ENCODE peak calls at places on chromosomes 5 and 9, in five cellular contexts. C, T, U, F and L are unnamed samples.

GRCh38 chr5:14700478-14701436 is 36.2 kb downstream of the OTULIN start:
- DNase-seq in C (no peak), F (no peak), U (no peak), T (no peak), L (no peak)

GRCh38 chr5:100182402-100182801 is 352.8 kb upstream of the FAM174A start:
- DNase-seq in U (no peak), T (no peak), C (no peak), F (no peak), L (no peak)

GRCh38 chr9:137229903-137230719 is 590 bp upstream of the SLC34A3 start:
- DNase-seq in F (no peak), U (no peak), T (no peak), C (no peak), L (no peak)

GRCh38 chr9:16196206-16196605 is 643.4 kb downstream of the CCDC171 start:
- DNase-seq in C (no peak), T (no peak), U (no peak), F (no peak), L (no peak)

GRCh38 chr5:80318212-80318611 is 1.6 kb upstream of the SPZ1 start:
- DNase-seq in T (peak), C (peak), F (no peak), U (no peak), L (no peak)

GRCh38 chr9:971901-972511 is 4.4 kb upstream of the DMRT3 start:
- DNase-seq in T (no peak), F (no peak), U (no peak), C (no peak), L (no peak)

GRCh38 chr5:177310757-177311173 is 933 bp downstream of the MXD3 start:
- DNase-seq in U (no peak), C (no peak), T (no peak), F (no peak), L (no peak)

GRCh38 chr9:129587487-129588262 is 33.2 kb downstream of the C9orf50 start:
- DNase-seq in U (no peak), T (no peak), C (no peak), F (no peak), L (no peak)

GRCh38 chr5:1542755-1543154 is 19.0 kb upstream of the LPCAT1 start:
- DNase-seq in F (peak), C (no peak), T (no peak), U (no peak), L (no peak)

GRCh38 chr5:149489605-149490037 is 61.6 kb downstream of the CSNK1A1 start:
- DNase-seq in F (no peak), C (peak), U (no peak), T (no peak), L (no peak)

GRCh38 chr5:1552469-1553255 is 28.9 kb upstream of the LPCAT1 start:
- DNase-seq in U (no peak), F (no peak), C (no peak), T (no peak), L (peak)

GRCh38 chr5:138606378-138606777 is 31.2 kb upstream of the HSPA9 start:
- DNase-seq in U (no peak), T (no peak), F (no peak), C (no peak), L (no peak)

GRCh38 chr5:96483878-96484277 is 50.8 kb upstream of the PCSK1 start:
- DNase-seq in F (no peak), C (no peak), T (peak), U (peak), L (peak)

GRCh38 chr9:96186601-96187011 is 115.4 kb downstream of the HSD17B3 start:
- DNase-seq in U (peak), T (no peak), F (no peak), C (no peak), L (no peak)

GRCh38 chr9:4424891-4425290 is 65.4 kb upstream of the SLC1A1 start:
- DNase-seq in T (no peak), F (no peak), C (no peak), U (no peak), L (no peak)

GRCh38 chr9:126295936-126296600 is 30.6 kb upstream of the MVB12B start:
- DNase-seq in U (no peak), T (no peak), C (no peak), F (no peak), L (no peak)

GRCh38 chr9:105082843-105083242 is 154.9 kb upstream of the ABCA1 start:
- DNase-seq in U (no peak), F (no peak), C (no peak), T (no peak), L (no peak)

GRCh38 chr5:1016036-1016435 is 7.4 kb downstream of the NKD2 start:
- DNase-seq in T (no peak), F (no peak), C (no peak), U (no peak), L (no peak)

GRCh38 chr5:157575096-157575872 is at the start of gene ADAM19:
- DNase-seq in U (peak), C (peak), T (no peak), F (no peak), L (no peak)

GRCh38 chr5:58455495-58455894 is 4.4 kb downstream of the PLK2 start:
- DNase-seq in T (no peak), C (no peak), F (no peak), U (no peak), L (no peak)

GRCh38 chr9:135926402-135927194 is 19.3 kb upstream of the CAMSAP1 start:
- DNase-seq in C (no peak), T (peak), U (no peak), F (peak), L (peak)
- TF ChIP-seq CTCF in C (no peak), T (no peak), U (no peak), F (peak), L (no peak)

GRCh38 chr5:178419196-178419595 is 171.0 kb downstream of the COL23A1 start:
- DNase-seq in T (no peak), U (no peak), F (no peak), C (no peak), L (no peak)
- TF ChIP-seq CTCF in T (no peak), U (no peak), F (no peak), C (no peak), L (no peak)

GRCh38 chr9:108854094-108854493 is 1.7 kb downstream of the ACTL7B start:
- DNase-seq in C (no peak), U (no peak), T (no peak), F (no peak), L (no peak)

GRCh38 chr9:108854641-108855528 is 901 bp downstream of the ACTL7B start:
- DNase-seq in F (no peak), T (no peak), C (no peak), U (no peak), L (no peak)

GRCh38 chr9:108851138-108851537 is 4.6 kb downstream of the ACTL7B start:
- DNase-seq in C (no peak), U (no peak), T (no peak), F (no peak), L (no peak)

GRCh38 chr9:108852089-108852488 is 3.7 kb downstream of the ACTL7B start:
- DNase-seq in F (no peak), U (no peak), C (no peak), T (no peak), L (no peak)

DNA sequence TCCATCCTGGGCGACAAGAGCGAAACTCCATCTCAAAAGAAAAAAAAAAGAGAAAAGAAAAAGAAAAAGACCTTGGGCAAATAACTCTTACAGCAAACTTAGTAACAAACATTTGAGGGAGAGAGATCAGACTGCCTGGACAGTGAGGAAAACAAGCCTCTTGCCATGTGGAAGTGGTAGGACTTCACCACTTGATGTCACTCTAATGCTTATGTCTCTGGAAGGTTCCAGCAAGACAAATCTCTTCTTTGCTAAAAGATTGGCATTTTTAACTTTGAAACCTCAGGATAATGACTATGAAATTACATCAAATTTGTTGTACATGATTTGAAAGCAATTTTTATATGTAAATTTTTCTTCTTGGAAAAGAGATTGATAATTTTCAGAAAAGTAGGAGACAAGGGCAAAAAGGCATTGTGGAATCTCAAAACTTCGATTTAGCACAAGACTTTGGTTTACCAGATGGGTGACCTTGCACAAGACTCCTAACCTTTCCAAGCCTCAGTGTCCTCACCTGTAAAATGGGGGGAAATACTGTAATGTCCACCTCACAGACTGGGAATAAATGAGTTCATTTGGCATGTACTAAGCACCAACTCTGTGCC is 5.4 kb downstream of the ACTL7B start:
- DNase-seq in C (no peak), T (no peak), F (no peak), U (no peak), L (no peak)
- TF ChIP-seq CTCF in C (no peak), T (peak), F (peak), U (no peak), L (peak)

DNA sequence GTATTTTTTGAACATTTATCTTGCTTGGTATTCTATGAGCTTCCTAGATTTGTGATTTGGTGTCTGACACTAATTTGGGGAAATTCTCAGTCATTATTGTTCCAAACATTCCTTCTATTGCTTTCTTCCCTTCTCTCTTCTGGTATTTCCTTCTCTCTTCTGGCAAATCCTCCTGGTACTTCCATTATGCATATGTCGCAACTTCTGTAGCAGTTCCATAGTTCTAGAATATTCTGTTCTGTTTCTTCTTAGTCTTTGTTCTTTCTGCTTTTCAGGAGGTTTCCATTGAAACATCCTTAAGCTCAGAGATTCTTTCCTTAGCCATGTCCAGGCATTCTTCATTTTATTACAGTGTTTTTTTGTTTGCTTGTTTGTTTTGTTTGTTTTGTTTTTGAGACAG is 155.2 kb upstream of the PIK3R1 start:
- DNase-seq in C (no peak), F (no peak), T (no peak), U (no peak), L (no peak)
- TF ChIP-seq CTCF in C (no peak), F (no peak), T (no peak), U (no peak), L (no peak)

DNA sequence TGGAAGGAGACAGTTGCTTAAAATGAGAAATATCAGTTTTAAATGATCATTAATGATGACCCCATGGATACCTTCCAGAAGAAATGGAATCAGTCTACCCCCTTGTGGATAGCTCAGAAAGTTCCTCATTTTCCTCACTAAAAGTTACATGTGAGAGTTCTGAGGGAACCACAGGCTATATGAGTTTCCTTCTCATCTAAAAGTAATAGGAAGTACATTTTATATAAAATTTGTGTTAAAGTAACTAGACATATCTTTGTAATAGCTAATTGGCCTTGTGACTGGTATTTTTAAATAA is 104.9 kb upstream of the SLC25A48 start:
- DNase-seq in T (no peak), C (no peak), U (no peak), F (no peak), L (no peak)
- TF ChIP-seq CTCF in T (no peak), C (no peak), U (peak), F (peak), L (peak)